ENCODE peak calls at places on chromosome 18, in seven cellular contexts. M is activated CD4-positive, alpha-beta T cell treated with anti-CD3 and anti-CD28 coated beads, Interleukin-2, amount 50 U/mL, for 1 hour; G is HEK293T; Z is neuronal stem cell; R is WTC11; U is KBM-7; Q is choroid plexus epithelial cell. C is an unnamed sample.

GRCh38 chr18:45457933-45458332 is 157.3 kb upstream of the SLC14A2 start:
- DNase-seq in R (no peak), U (no peak), Q (no peak), G (no peak), M (no peak), Z (no peak), C (no peak)

GRCh38 chr18:58858591-58859468 is 5.8 kb upstream of the ZNF532 start:
- DNase-seq in Q (no peak), Z (no peak), U (no peak), G (no peak), M (no peak), R (no peak), C (no peak)

GRCh38 chr18:12934454-12935071 is 13.2 kb upstream of the SEH1L start:
- DNase-seq in U (peak), G (peak), Z (peak), M (peak), Q (peak), R (peak), C (peak)

GRCh38 chr18:23141022-23141999 is 6.0 kb downstream of the CABLES1 start:
- DNase-seq in R (no peak), M (no peak), U (no peak), Z (no peak), Q (peak), G (no peak), C (no peak)

GRCh38 chr18:80229766-80230745 is 17.3 kb downstream of the PARD6G start:
- DNase-seq in Q (no peak), R (no peak), U (no peak), M (no peak), Z (no peak), G (no peak), C (no peak)

GRCh38 chr18:48206887-48207286 is 202.3 kb downstream of the ZBTB7C start:
- DNase-seq in Z (no peak), M (no peak), Q (no peak), U (no peak), R (no peak), G (no peak), C (no peak)

GRCh38 chr18:26448714-26449159 is 99.6 kb downstream of the KCTD1 start:
- DNase-seq in M (no peak), R (no peak), U (peak), Z (no peak), Q (no peak), G (no peak), C (peak)

GRCh38 chr18:64438178-64438577 is 289.3 kb upstream of the LINC00305 start:
- DNase-seq in Z (no peak), R (no peak), G (no peak), Q (no peak), M (no peak), U (no peak), C (no peak)

GRCh38 chr18:21682276-21683051 is 22.1 kb downstream of the ABHD3 start:
- DNase-seq in Q (peak), Z (peak), U (peak), R (no peak), M (no peak), G (no peak), C (peak)

GRCh38 chr18:39742015-39742466 is 2176.4 kb upstream of the CELF4 start:
- DNase-seq in Z (no peak), G (peak), M (no peak), Q (no peak), R (no peak), U (no peak), C (no peak)

GRCh38 chr18:75524181-75524580 is 96.7 kb upstream of the SMIM21 start:
- DNase-seq in U (no peak), R (no peak), Z (no peak), Q (no peak), M (no peak), G (no peak), C (no peak)

GRCh38 chr18:63074987-63075404 is 244.6 kb downstream of the BCL2 start:
- DNase-seq in Q (peak), U (peak), Z (peak), M (peak), R (peak), G (peak), C (no peak)

GRCh38 chr18:48543228-48543627 is 4.4 kb downstream of the CTIF start:
- DNase-seq in Q (no peak), R (peak), Z (no peak), G (no peak), U (no peak), M (peak), C (no peak)

GRCh38 chr18:9201224-9201623 is 64.6 kb downstream of the ANKRD12 start:
- DNase-seq in G (no peak), U (no peak), R (no peak), Z (no peak), Q (no peak), M (no peak), C (no peak)

GRCh38 chr18:48840491-48840877 is 110.3 kb downstream of the SMAD7 start:
- DNase-seq in U (no peak), Q (no peak), M (no peak), Z (no peak), R (no peak), G (no peak), C (no peak)

GRCh38 chr18:35245719-35246317 is 5.0 kb downstream of the ZNF397 start:
- DNase-seq in G (no peak), Z (no peak), R (no peak), Q (no peak), U (no peak), M (no peak), C (no peak)

GRCh38 chr18:9455718-9456511 is 19.4 kb upstream of the RALBP1 start:
- DNase-seq in M (no peak), R (no peak), U (no peak), Q (no peak), Z (no peak), G (no peak), C (no peak)

GRCh38 chr18:5159080-5159479 is 38.0 kb downstream of the AKAIN1 start:
- DNase-seq in U (no peak), M (peak), Z (no peak), G (no peak), R (no peak), Q (no peak), C (peak)

GRCh38 chr18:23209796-23210195 is 74.5 kb downstream of the CABLES1 start:
- DNase-seq in G (no peak), M (no peak), R (no peak), Z (no peak), Q (peak), U (no peak), C (no peak)

C was measured in OCI-LY7.